ENCODE peak calls at places on chromosomes 3 and 15, in nine cellular contexts. R, E, T, V, X, J, A, K and M are unnamed samples.

GRCh38 chr15:72856549-72857040 is 73.0 kb upstream of the ADPGK start:
- DNase-seq in R (no peak), E (no peak), T (no peak), V (no peak), X (no peak), J (no peak), A (no peak), K (no peak), M (no peak)

GRCh38 chr3:123152656-123153055 is 49.1 kb upstream of the SEC22A start:
- DNase-seq in R (no peak), E (no peak), T (no peak), V (no peak), X (no peak), J (no peak), A (no peak), K (no peak), M (no peak)

GRCh38 chr15:52783929-52784798 is 6.0 kb downstream of the ONECUT1 start:
- DNase-seq in R (no peak), E (no peak), T (no peak), V (no peak), X (no peak), J (no peak), A (no peak), K (no peak), M (no peak)

GRCh38 chr3:45168451-45168850 is 22.3 kb upstream of the CDCP1 start:
- DNase-seq in R (no peak), E (no peak), T (no peak), V (no peak), X (no peak), J (no peak), A (no peak), K (no peak), M (no peak)

GRCh38 chr3:133910422-133910821 is 14.7 kb upstream of the RAB6B start:
- DNase-seq in R (no peak), E (no peak), T (no peak), V (no peak), X (no peak), J (no peak), A (no peak), K (no peak), M (no peak)

GRCh38 chr15:42863572-42864239 is 56.9 kb downstream of the TTBK2 start:
- DNase-seq in R (no peak), E (no peak), T (no peak), V (peak), X (peak), J (no peak), A (no peak), K (no peak), M (no peak)

GRCh38 chr15:77083381-77084160 is 12.7 kb upstream of the TSPAN3 start:
- DNase-seq in R (peak), E (peak), T (peak), V (peak), X (peak), J (peak), A (peak), K (peak), M (no peak)

GRCh38 chr3:69740103-69741021 is 1.1 kb downstream of the MITF start:
- DNase-seq in R (peak), E (no peak), T (no peak), V (no peak), X (peak), J (no peak), A (no peak), K (peak), M (no peak)

GRCh38 chr3:117074833-117075232 is 365.3 kb downstream of the TUSC7 start:
- DNase-seq in R (no peak), E (no peak), T (no peak), V (no peak), X (no peak), J (no peak), A (no peak), K (no peak), M (peak)

GRCh38 chr15:91116379-91117067 is 16.5 kb downstream of the SV2B start:
- DNase-seq in R (no peak), E (peak), T (no peak), V (peak), X (no peak), J (no peak), A (no peak), K (peak), M (no peak)

GRCh38 chr15:44028349-44028748 is 166.7 kb downstream of the FRMD5 start:
- DNase-seq in R (no peak), E (no peak), T (no peak), V (no peak), X (no peak), J (peak), A (no peak), K (no peak), M (no peak)

GRCh38 chr3:127693336-127693843 is 20.6 kb downstream of the ABTB1 start:
- DNase-seq in R (peak), E (no peak), T (no peak), V (no peak), X (no peak), J (no peak), A (no peak), K (no peak), M (no peak)

GRCh38 chr3:71341721-71342120 is 241.8 kb downstream of the FOXP1 start:
- DNase-seq in R (no peak), E (no peak), T (no peak), V (peak), X (no peak), J (peak), A (no peak), K (no peak), M (peak)

GRCh38 chr15:52021128-52021671 is 2.2 kb downstream of the MAPK6 start:
- DNase-seq in R (no peak), E (no peak), T (no peak), V (peak), X (peak), J (peak), A (no peak), K (peak), M (peak)

GRCh38 chr3:177602601-177603136 is 405.4 kb upstream of the TBL1XR1 start:
- DNase-seq in R (no peak), E (no peak), T (no peak), V (no peak), X (no peak), J (no peak), A (no peak), K (no peak), M (no peak)

GRCh38 chr15:25244731-25245585 is 193.9 kb downstream of the UBE3A start:
- DNase-seq in R (peak), E (no peak), T (peak), V (no peak), X (peak), J (no peak), A (peak), K (peak), M (no peak)

GRCh38 chr3:79140718-79141117 is 627.1 kb downstream of the ROBO1 start:
- DNase-seq in R (no peak), E (no peak), T (no peak), V (peak), X (no peak), J (peak), A (no peak), K (no peak), M (no peak)

GRCh38 chr15:29031502-29032228 is 145.9 kb downstream of the APBA2 start:
- DNase-seq in R (no peak), E (no peak), T (no peak), V (no peak), X (no peak), J (no peak), A (no peak), K (no peak), M (no peak)

GRCh38 chr15:96360581-96361308 is 30.2 kb downstream of the NR2F2 start:
- DNase-seq in R (no peak), E (no peak), T (no peak), V (no peak), X (peak), J (no peak), A (no peak), K (no peak), M (no peak)

GRCh38 chr15:67897646-67898045 is 57.8 kb upstream of the RNU6-1 start:
- DNase-seq in R (no peak), E (no peak), T (no peak), V (no peak), X (no peak), J (no peak), A (no peak), K (no peak), M (no peak)

GRCh38 chr3:183253364-183253960 is 409 bp downstream of the B3GNT5 start:
- DNase-seq in R (peak), E (no peak), T (peak), V (peak), X (peak), J (peak), A (no peak), K (peak), M (peak)

GRCh38 chr15:80475572-80475971 is 71.4 kb downstream of the ARNT2 start:
- DNase-seq in R (no peak), E (no peak), T (no peak), V (no peak), X (no peak), J (no peak), A (no peak), K (no peak), M (no peak)
- TF ChIP-seq CTCF in R (no peak), E (peak), T (no peak), V (peak), X (no peak), J (peak), A (no peak), K (no peak), M (no peak)

DNA sequence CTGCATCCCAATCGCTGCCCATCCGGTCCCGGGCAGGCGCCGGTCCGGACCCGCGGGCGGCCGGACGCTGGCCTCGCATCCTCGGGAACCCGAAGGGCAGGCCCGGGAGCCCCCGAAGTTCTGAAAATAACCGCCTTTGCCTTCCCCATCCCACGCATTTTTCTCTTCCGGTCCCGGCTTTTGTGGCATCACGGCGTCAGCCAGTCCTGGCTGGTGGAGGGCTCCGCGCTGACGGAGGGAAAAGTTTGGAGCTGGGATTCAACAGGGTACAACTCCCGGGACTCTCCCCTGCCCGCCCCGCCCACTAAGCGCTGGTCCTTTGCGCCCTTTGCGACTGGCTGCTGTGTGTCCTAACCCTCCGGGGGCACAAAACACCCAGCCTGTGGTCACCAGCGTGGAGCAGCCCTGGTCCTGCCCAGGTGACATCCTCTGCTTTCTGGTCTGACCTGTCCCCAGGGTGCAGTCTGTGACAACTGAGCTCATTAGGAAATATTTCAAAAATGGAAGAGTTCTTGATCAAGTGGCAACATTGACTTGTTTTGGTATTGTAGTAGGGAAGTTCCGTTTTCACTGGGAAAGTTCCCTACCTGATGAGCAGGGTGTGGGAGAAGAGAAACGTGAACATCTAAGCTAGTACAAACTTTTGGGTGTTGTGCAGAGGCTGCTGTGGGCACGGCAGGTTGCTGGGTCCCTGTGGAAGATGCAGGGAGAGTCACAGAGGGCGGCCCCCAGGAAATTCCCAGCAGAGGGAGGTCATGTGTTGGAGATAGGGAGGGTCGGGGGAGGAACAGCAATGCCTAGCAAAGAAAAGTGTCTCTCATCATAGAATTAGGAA is 754 bp downstream of the ARNT2 start:
- DNase-seq in R (peak), E (no peak), T (no peak), V (no peak), X (no peak), J (peak), A (peak), K (no peak), M (no peak)
- H3K4me3 ChIP-seq in R (no peak), E (no peak), T (peak), V (peak), X (peak), J (peak), A (peak), K (peak), M (peak)

GRCh38 chr3:139715736-139716135 is 38.0 kb upstream of the NMNAT3 start:
- DNase-seq in R (no peak), E (no peak), T (no peak), V (no peak), X (no peak), J (no peak), A (no peak), K (no peak), M (no peak)

GRCh38 chr3:139721370-139721769 is 43.6 kb upstream of the NMNAT3 start:
- DNase-seq in R (no peak), E (no peak), T (no peak), V (no peak), X (no peak), J (no peak), A (no peak), K (no peak), M (no peak)

GRCh38 chr3:139716908-139717485 is 39.2 kb upstream of the NMNAT3 start:
- DNase-seq in R (no peak), E (no peak), T (no peak), V (no peak), X (no peak), J (no peak), A (no peak), K (no peak), M (no peak)

GRCh38 chr3:139718415-139718814 is 40.6 kb upstream of the NMNAT3 start:
- DNase-seq in R (no peak), E (no peak), T (peak), V (peak), X (no peak), J (peak), A (peak), K (peak), M (peak)
- TF ChIP-seq CTCF in R (no peak), E (no peak), T (peak), V (peak), X (no peak), J (peak), A (peak), K (peak), M (peak)

GRCh38 chr3:129559565-129560079 is 16.6 kb downstream of the H1-8 start:
- DNase-seq in R (no peak), E (no peak), T (no peak), V (no peak), X (no peak), J (no peak), A (no peak), K (no peak), M (no peak)
- H3K4me3 ChIP-seq in R (no peak), E (no peak), T (no peak), V (no peak), X (no peak), J (no peak), A (no peak), K (no peak), M (no peak)

DNA sequence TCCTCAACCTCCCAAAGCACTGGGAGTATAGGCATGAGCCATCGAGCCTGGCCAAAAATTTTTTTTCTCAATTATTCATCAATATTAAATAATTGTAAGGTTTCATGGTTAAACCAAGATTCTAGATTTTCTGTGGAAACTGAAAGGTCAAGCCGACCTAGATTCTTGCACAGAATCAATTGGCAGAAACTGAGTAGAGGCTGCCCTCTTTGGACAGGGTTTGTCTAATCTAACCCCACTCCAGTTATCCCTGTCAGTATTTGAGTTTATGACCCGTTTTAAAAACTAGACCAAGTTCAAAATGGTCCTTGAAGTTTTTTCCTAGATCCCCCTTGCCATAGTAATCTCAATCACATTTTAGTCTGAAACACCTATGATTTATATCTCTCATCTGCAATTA is 8.6 kb upstream of the ADAM10 start:
- DNase-seq in R (no peak), E (no peak), T (no peak), V (peak), X (no peak), J (no peak), A (no peak), K (no peak), M (no peak)
- TF ChIP-seq CTCF in R (peak), E (peak), T (peak), V (peak), X (no peak), J (peak), A (peak), K (peak), M (peak)

DNA sequence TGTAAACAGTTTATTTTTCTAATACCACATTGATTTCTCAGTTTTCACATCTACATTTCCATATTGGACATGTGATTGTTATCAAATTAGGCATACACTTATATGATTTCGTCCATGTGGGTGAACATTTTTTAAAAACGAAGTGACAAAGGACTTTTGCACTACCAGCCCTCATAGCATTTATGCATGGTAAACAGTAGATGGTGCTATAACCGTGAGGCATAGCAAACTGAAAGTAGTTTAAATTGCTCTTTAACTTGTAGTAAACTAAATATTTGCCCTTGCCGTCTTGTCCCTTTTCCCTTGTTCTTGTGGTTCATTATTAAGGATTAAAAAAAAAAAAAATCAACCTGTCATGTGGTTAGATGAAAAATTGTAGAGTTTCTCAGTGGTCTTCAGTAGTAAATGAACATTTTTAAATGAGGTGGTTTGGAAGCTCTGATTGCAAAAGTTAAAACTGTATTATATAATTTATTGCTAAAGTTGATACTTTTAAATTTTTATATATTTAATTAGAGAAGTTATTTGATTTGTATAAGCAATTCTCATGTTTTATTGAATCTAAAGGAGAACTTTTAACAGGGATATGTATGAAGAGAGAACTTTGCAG is 24.0 kb downstream of the STX19 start:
- DNase-seq in R (no peak), E (peak), T (no peak), V (peak), X (no peak), J (peak), A (no peak), K (no peak), M (peak)
- H3K4me3 ChIP-seq in R (no peak), E (no peak), T (peak), V (peak), X (no peak), J (peak), A (no peak), K (peak), M (no peak)

GRCh38 chr15:69074011-69074842 is 59.7 kb downstream of the NOX5 start:
- DNase-seq in R (peak), E (no peak), T (peak), V (peak), X (peak), J (peak), A (peak), K (peak), M (peak)
- TF ChIP-seq CTCF in R (no peak), E (no peak), T (peak), V (no peak), X (no peak), J (peak), A (no peak), K (peak), M (no peak)

GRCh38 chr15:65067334-65067644 is 502 bp downstream of the RASL12 start:
- DNase-seq in R (no peak), E (no peak), T (no peak), V (no peak), X (no peak), J (no peak), A (no peak), K (no peak), M (no peak)
- H3K4me3 ChIP-seq in R (peak), E (no peak), T (peak), V (no peak), X (peak), J (no peak), A (no peak), K (peak), M (no peak)

GRCh38 chr3:168062679-168063078 is 33.0 kb downstream of the GOLIM4 start:
- DNase-seq in R (no peak), E (no peak), T (no peak), V (no peak), X (no peak), J (no peak), A (no peak), K (no peak), M (no peak)

GRCh38 chr3:168060317-168060716 is 35.4 kb downstream of the GOLIM4 start:
- DNase-seq in R (no peak), E (no peak), T (no peak), V (no peak), X (no peak), J (no peak), A (no peak), K (no peak), M (no peak)

GRCh38 chr3:168063122-168063521 is 32.6 kb downstream of the GOLIM4 start:
- DNase-seq in R (no peak), E (no peak), T (no peak), V (no peak), X (no peak), J (no peak), A (no peak), K (no peak), M (no peak)

GRCh38 chr3:168058482-168058881 is 37.2 kb downstream of the GOLIM4 start:
- DNase-seq in R (no peak), E (no peak), T (no peak), V (no peak), X (no peak), J (no peak), A (no peak), K (no peak), M (no peak)

DNA sequence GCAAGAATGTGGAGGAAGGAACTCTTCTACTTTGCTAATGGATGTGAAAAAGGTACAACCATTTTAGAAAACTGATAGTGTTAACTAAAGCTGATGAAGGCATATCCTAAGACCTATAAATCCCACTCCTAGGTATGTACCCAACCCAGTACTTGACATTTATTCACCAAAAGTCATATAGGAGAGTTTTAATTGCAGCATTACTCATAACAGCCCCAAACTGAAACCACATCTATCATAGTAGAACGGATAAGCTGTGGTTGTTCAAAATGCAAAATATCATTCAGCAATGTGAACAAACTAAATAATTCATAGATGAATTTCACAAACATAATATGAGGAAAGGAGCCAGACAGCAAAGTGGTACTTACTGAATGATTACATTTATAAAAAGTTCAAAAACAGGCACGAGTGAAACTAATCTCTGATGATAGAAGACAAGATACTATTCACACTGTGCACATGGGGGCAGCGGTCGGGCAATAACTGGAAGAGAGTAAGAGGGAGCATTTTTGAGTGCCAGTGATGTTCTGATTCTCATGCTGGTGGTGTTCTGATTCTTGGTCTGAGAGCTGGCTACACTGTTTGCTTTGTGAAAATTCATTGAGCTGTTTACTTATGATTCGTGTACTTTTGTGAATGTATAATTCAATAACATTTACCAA is 34.3 kb downstream of the GOLIM4 start:
- DNase-seq in R (no peak), E (no peak), T (no peak), V (no peak), X (no peak), J (no peak), A (no peak), K (no peak), M (no peak)
- TF ChIP-seq CTCF in R (no peak), E (no peak), T (no peak), V (no peak), X (no peak), J (no peak), A (no peak), K (no peak), M (no peak)